ENCODE peak calls at places on chromosomes 3 and 15, in nine cellular contexts. V is lung; F is CD8-positive, alpha-beta T cell; L is ovary; N is hepatocyte; A is right lobe of liver; K is CD8-positive, alpha-beta memory T cell; U is H9; C is ascending aorta. B is an unnamed sample. For H3K4me1, the result is how much of the 10 kb centered on the place peaks cover.

GRCh38 chr3:71532639-71533395 is 50.7 kb downstream of the FOXP1 start:
- DNase-seq in A (no peak), V (no peak), N (no peak), C (no peak), F (no peak), U (no peak), K (no peak), L (no peak), B (no peak)

GRCh38 chr3:17183951-17184550 is 299.3 kb downstream of the PLCL2 start:
- DNase-seq in A (no peak), U (no peak), L (no peak), K (no peak), C (no peak), V (no peak), N (no peak), F (no peak), B (no peak)

GRCh38 chr15:66212471-66212870 is 41.1 kb downstream of the MEGF11 start:
- DNase-seq in C (no peak), K (no peak), A (no peak), U (no peak), V (no peak), L (no peak), N (no peak), F (no peak), B (no peak)

GRCh38 chr15:89356634-89357298 is 22.1 kb upstream of the POLG start:
- DNase-seq in L (no peak), U (no peak), A (no peak), V (no peak), C (no peak), K (no peak), N (no peak), F (no peak), B (no peak)

GRCh38 chr3:161275919-161276318 is 54.8 kb downstream of the NMD3 start:
- DNase-seq in L (no peak), N (no peak), C (no peak), U (no peak), A (no peak), K (no peak), F (no peak), V (no peak), B (no peak)

GRCh38 chr3:51698209-51698608 is 8.7 kb upstream of the GRM2 start:
- DNase-seq in A (no peak), L (no peak), N (no peak), K (no peak), F (no peak), U (no peak), C (no peak), V (no peak), B (no peak)

GRCh38 chr3:134345202-134345601 is 29.0 kb downstream of the AMOTL2 start:
- DNase-seq in L (no peak), V (no peak), K (no peak), A (no peak), N (no peak), C (no peak), F (no peak), U (no peak), B (peak)

GRCh38 chr15:89812126-89812846 is 2.4 kb downstream of the ANPEP start:
- DNase-seq in A (peak), C (peak), V (no peak), K (no peak), N (no peak), U (no peak), L (no peak), F (no peak), B (peak)

GRCh38 chr3:68773401-68773800 is 158.9 kb downstream of the TAFA4 start:
- DNase-seq in L (no peak), C (no peak), K (no peak), F (no peak), A (no peak), N (no peak), V (no peak), U (no peak), B (no peak)

GRCh38 chr3:63364495-63364894 is 86.4 kb downstream of the SYNPR start:
- DNase-seq in V (no peak), U (no peak), A (no peak), K (no peak), F (no peak), C (no peak), N (peak), L (no peak), B (no peak)

GRCh38 chr3:113620091-113620490 is 76.4 kb downstream of the USF3 start:
- DNase-seq in N (no peak), F (no peak), A (no peak), V (no peak), L (no peak), K (no peak), U (no peak), C (no peak), B (no peak)

GRCh38 chr3:160130950-160131349 is 94.3 kb upstream of the C3orf80 start:
- DNase-seq in L (no peak), K (no peak), C (no peak), N (no peak), F (no peak), A (no peak), V (peak), U (no peak), B (no peak)

GRCh38 chr3:45367451-45367850 is 20.9 kb upstream of the LARS2 start:
- DNase-seq in A (no peak), N (peak), L (no peak), K (no peak), C (no peak), V (no peak), F (no peak), U (no peak), B (no peak)

GRCh38 chr3:66394261-66395249 is 106.3 kb downstream of the LRIG1 start:
- DNase-seq in U (no peak), K (no peak), C (no peak), L (no peak), F (no peak), V (no peak), A (no peak), N (no peak), B (no peak)

GRCh38 chr15:85709250-85709649 is 85.5 kb downstream of the KLHL25 start:
- DNase-seq in L (no peak), V (no peak), U (no peak), A (no peak), K (no peak), C (no peak), F (no peak), N (no peak), B (no peak)

GRCh38 chr15:67832965-67833503 is 6.8 kb downstream of the RNU6-1 start:
- DNase-seq in U (peak), N (no peak), F (no peak), C (no peak), A (no peak), L (no peak), V (no peak), K (no peak), B (no peak)
- H3K4me1 ChIP-seq in U (under half), N (under half), F (under half), C (under half), A (half or more), L (under half), V (under half), K (under half), B (half or more)

DNA sequence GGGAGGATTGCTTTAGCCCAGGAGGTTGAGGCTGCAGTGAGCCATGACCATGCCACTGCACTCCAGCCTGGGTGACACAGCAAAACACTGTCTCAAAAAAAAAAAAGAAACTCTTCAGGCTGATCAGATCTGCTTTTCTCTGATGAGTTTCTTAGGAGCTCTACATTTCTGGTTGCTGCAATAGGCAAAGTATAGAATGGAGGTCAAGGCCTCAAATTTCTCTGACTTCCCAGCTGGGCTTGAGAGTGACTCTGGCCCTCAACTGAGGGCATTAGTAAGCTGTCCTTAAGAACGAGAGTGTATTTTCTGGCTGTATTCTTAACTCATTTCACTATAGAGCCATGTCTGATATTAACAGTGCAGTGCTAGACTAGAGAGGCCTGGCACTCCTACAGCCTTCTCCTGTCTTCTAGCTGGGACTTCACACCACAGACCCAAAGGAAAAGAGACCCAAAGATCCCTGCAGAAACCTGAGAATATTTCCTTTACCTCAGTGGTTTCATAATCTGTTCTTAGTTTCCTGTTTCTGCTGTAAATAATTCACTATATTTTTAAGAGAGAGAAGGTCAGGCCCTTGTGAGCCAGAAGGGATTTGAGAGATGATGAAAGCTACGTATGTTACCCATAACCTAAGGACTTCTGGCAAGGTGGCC is 2.0 kb upstream of the NR1I2 start:
- DNase-seq in L (no peak), A (no peak), K (no peak), V (no peak), C (no peak), F (no peak), N (no peak), U (no peak), B (no peak)
- H3K4me1 ChIP-seq in L (under half), A (under half), K (under half), V (under half), C (under half), F (under half), N (under half), U (under half), B (under half)

DNA sequence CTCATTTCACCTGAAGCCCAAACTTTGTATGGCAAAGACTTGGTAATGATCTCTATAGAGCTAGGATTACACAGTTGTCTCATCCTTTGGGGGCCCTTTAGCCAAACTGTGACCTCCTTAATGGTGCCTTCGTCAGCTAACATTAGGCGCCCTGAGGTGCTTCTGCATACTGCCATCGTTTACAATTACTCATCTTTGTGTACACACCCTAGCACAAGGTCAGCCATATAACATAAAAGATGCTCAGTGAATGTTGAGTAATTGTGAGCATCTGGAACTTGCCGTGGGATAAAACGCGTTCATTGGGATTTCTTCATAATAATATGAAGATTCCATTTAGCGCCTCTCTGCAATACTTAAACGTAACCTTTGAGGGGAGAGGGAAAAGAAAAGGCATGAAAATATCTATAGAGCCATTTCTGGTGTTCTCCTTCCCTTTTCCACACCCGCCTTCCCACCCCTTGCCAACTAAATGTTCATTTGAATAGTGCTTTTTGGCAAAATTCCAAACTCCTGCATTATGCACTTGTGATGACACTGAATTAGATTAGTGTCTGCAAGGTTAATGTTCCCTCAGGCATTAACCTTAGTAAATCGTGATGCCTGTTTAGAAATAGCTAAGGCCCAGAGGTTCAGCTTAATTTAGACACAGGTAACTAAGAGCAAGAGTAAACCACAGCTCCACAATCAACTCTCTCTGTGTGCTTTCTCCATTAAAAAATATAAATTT is 990 bp upstream of the ZNF148 start:
- DNase-seq in N (peak), A (no peak), C (no peak), F (no peak), K (no peak), L (no peak), U (no peak), V (no peak), B (no peak)
- H3K4me1 ChIP-seq in N (under half), A (under half), C (under half), F (under half), K (under half), L (under half), U (under half), V (under half), B (under half)

GRCh38 chr3:157059661-157060060 is 100.3 kb downstream of the CCNL1 start:
- DNase-seq in K (no peak), A (no peak), N (no peak), V (no peak), F (no peak), U (no peak), C (no peak), L (no peak), B (no peak)

GRCh38 chr3:157051625-157052024 is 108.3 kb downstream of the CCNL1 start:
- DNase-seq in F (no peak), U (no peak), N (no peak), K (no peak), V (no peak), C (no peak), A (no peak), L (no peak), B (no peak)

GRCh38 chr3:157059181-157059580 is 100.8 kb downstream of the CCNL1 start:
- DNase-seq in F (no peak), A (no peak), C (no peak), N (no peak), L (no peak), V (no peak), U (no peak), K (no peak), B (no peak)

GRCh38 chr3:157058392-157059071 is 101.4 kb downstream of the CCNL1 start:
- DNase-seq in A (no peak), V (no peak), F (no peak), L (no peak), C (no peak), N (no peak), U (no peak), K (no peak), B (no peak)

GRCh38 chr3:157056035-157056434 is 103.9 kb downstream of the CCNL1 start:
- DNase-seq in V (no peak), F (no peak), A (no peak), C (no peak), U (no peak), L (no peak), K (no peak), N (no peak), B (no peak)
- H3K4me1 ChIP-seq in V (under half), F (under half), A (under half), C (under half), U (under half), L (under half), K (under half), N (under half), B (under half)

DNA sequence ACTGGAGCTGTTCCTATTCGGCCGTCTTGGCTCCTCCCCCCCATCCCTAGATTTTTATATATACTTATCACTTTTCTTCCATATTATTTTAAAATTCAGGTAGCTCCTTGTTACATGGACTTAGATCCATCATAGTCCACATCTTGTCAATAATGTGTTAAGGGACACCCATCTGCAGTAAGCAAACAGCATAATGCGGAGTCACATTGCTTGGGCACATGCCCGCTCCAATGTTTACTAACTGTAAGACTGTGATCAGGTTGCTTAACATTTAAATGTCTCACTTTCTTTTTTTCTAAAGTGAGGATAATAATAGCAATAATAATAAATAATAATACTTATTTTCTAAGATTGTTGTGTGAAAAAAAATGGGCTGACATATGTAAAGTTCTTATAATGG is 303.2 kb upstream of the SOX14 start:
- DNase-seq in L (no peak), F (no peak), A (peak), N (no peak), U (no peak), C (no peak), V (no peak), K (no peak), B (no peak)
- H3K4me1 ChIP-seq in L (under half), F (under half), A (under half), N (under half), U (under half), C (under half), V (under half), K (under half), B (under half)

DNA sequence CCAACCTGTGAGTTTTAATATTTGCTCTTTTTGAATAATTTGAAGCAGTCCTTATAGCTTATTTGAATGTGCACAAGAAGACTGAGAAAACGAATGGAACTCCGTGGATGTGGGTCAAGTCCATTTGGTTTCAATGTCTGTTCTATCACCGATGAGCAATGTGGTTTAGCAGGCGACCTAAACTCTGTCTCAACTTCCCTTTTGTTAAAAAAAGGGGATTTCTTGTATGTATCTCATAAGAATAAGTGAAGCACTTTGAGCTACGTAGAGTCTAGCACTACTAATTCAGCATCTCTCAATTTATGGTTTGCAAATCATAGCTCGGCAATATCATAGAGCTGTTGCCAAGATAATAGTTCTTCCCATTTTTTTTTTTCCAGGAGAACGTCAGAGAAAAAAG is 4.6 kb upstream of the SKIL start:
- DNase-seq in V (no peak), U (no peak), F (no peak), A (no peak), K (no peak), N (no peak), L (no peak), C (no peak), B (no peak)
- H3K4me1 ChIP-seq in V (under half), U (under half), F (under half), A (under half), K (under half), N (under half), L (under half), C (under half), B (under half)

DNA sequence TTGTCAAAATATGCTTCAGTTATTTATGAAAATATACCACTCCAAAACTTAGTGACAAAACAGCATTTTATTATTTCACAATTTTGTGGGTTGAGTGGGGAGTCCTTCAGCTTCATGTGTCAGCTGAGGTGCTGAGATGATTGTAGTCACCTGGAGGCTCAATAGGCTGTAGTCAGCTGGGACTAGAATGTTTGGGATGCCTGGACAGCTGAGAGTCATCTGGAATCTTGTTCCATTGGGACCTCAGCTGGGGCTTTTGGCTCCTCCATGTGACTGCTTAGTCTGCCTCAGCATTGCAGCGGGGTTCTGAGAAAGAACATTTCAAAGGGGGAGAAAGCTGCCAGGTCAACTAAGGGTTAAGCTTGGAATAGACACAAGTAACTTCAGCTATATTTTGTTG is 13.4 kb downstream of the STT3B start:
- DNase-seq in V (no peak), A (no peak), K (no peak), C (no peak), U (no peak), F (no peak), N (no peak), L (no peak), B (no peak)
- H3K4me1 ChIP-seq in V (under half), A (under half), K (under half), C (under half), U (under half), F (half or more), N (under half), L (under half), B (half or more)

GRCh38 chr3:188178293-188178950 is 24.5 kb downstream of the LPP start:
- DNase-seq in A (no peak), V (no peak), F (no peak), K (no peak), U (no peak), N (no peak), C (no peak), L (no peak), B (no peak)

GRCh38 chr3:188174309-188175044 is 20.5 kb downstream of the LPP start:
- DNase-seq in F (no peak), C (no peak), L (no peak), V (no peak), A (no peak), K (no peak), U (no peak), N (no peak), B (no peak)

GRCh38 chr3:188177721-188178120 is 23.8 kb downstream of the LPP start:
- DNase-seq in K (no peak), L (no peak), F (no peak), N (no peak), V (no peak), U (no peak), A (no peak), C (no peak), B (no peak)

GRCh38 chr3:188176884-188177283 is 22.9 kb downstream of the LPP start:
- DNase-seq in F (no peak), K (no peak), V (no peak), L (no peak), C (no peak), U (no peak), A (no peak), N (no peak), B (no peak)

GRCh38 chr3:188176476-188176875 is 22.5 kb downstream of the LPP start:
- DNase-seq in V (no peak), N (no peak), K (no peak), U (no peak), F (no peak), C (no peak), A (no peak), L (no peak), B (no peak)
- H3K4me1 ChIP-seq in V (under half), N (under half), K (under half), U (under half), F (under half), C (half or more), A (half or more), L (under half), B (under half)